ENCODE peak calls at places on chromosomes 12 and 14, in seven cellular contexts. T is SK-MEL-5; W is iPS-NIHi11; J is putamen; Q is ovary; R is stimulated activated CD4-positive, alpha-beta T cell treated with anti-CD3 and anti-CD28 coated beads, TNF-alpha, amount 100 ng/mL, for 4 hours; G is H7. E is an unnamed sample.

GRCh38 chr12:57048423-57048822 is 1.5 kb downstream of the MYO1A start:
- DNase-seq in W (no peak), T (no peak), G (no peak), R (no peak), Q (no peak), J (no peak), E (no peak)

GRCh38 chr14:90454041-90455000 is 57.5 kb downstream of the CALM1 start:
- DNase-seq in G (peak), Q (no peak), J (peak), R (no peak), T (peak), W (peak), E (peak)

GRCh38 chr14:105120056-105120455 is 48.5 kb downstream of the JAG2 start:
- DNase-seq in T (no peak), J (peak), G (no peak), Q (no peak), R (no peak), W (no peak), E (no peak)

GRCh38 chr12:104201238-104202001 is 14.2 kb upstream of the TXNRD1 start:
- DNase-seq in J (no peak), W (peak), Q (no peak), T (peak), R (peak), G (peak), E (peak)

GRCh38 chr14:91830777-91831176 is 36.6 kb downstream of the TC2N start:
- DNase-seq in W (peak), T (no peak), R (no peak), G (peak), J (no peak), Q (no peak), E (no peak)

GRCh38 chr12:64404470-64405446 is 566 bp downstream of the XPOT start:
- DNase-seq in J (peak), Q (peak), R (peak), G (peak), T (peak), W (peak), E (peak)

GRCh38 chr12:12813120-12814101 is at the start of gene DDX47:
- DNase-seq in J (peak), T (peak), Q (peak), W (peak), G (peak), R (peak), E (peak)

GRCh38 chr14:100472094-100472455 is 115.1 kb downstream of the BEGAIN start:
- DNase-seq in G (no peak), J (no peak), Q (no peak), T (no peak), R (no peak), W (no peak), E (no peak)

GRCh38 chr14:98137626-98138025 is 1134.4 kb downstream of the BCL11B start:
- DNase-seq in Q (no peak), R (no peak), W (no peak), T (no peak), G (no peak), J (peak), E (peak)

GRCh38 chr12:53966070-53966384 is 6.9 kb upstream of the HOXC11 start:
- DNase-seq in G (peak), J (no peak), T (no peak), R (no peak), Q (no peak), W (no peak), E (no peak)

E was measured in foreskin melanocyte.